ENCODE peak calls at places on chromosomes 12 and 14, in four cellular contexts. L is HCT116, P is RWPE2, A is neural crest cell. F is an unnamed sample.

GRCh38 chr12:106245767-106246166 is 2.1 kb downstream of the CKAP4 start:
- DNase-seq in A (no peak), L (peak), P (no peak), F (peak)

GRCh38 chr14:103561381-103562134 is 899 bp downstream of the BAG5 start:
- DNase-seq in L (no peak), P (no peak), A (no peak), F (no peak)

GRCh38 chr14:99427632-99428315 is 52.9 kb downstream of the SETD3 start:
- DNase-seq in P (no peak), A (no peak), L (no peak), F (no peak)

GRCh38 chr14:87181288-87181687 is 811.7 kb downstream of the GALC start:
- DNase-seq in L (no peak), A (no peak), P (no peak), F (no peak)

GRCh38 chr12:97556201-97556824 is 93.7 kb downstream of the RMST start:
- DNase-seq in A (no peak), L (no peak), P (no peak), F (no peak)

GRCh38 chr12:127731657-127732056 is 535.3 kb upstream of the TMEM132C start:
- DNase-seq in L (no peak), P (no peak), A (no peak), F (no peak)

GRCh38 chr12:57754411-57755193 is at the start of gene MARCHF9:
- DNase-seq in A (no peak), P (peak), L (no peak), F (no peak)

GRCh38 chr14:90539496-90539775 is 142.6 kb downstream of the CALM1 start:
- DNase-seq in P (peak), A (no peak), L (no peak), F (no peak)

GRCh38 chr12:103928736-103929050 is 1.5 kb upstream of the HSP90B1 start:
- DNase-seq in P (no peak), L (no peak), A (no peak), F (no peak)

GRCh38 chr14:38309522-38310262 is 53.8 kb upstream of the CLEC14A start:
- DNase-seq in A (no peak), L (no peak), P (no peak), F (no peak)

GRCh38 chr12:51424094-51424661 is 453 bp upstream of the SLC4A8 start:
- DNase-seq in L (no peak), A (no peak), P (no peak), F (no peak)

GRCh38 chr14:98444077-98444476 is 827.9 kb downstream of the BCL11B start:
- DNase-seq in L (no peak), A (no peak), P (no peak), F (no peak)

GRCh38 chr14:100725587-100726387 is 905 bp upstream of the DLK1 start:
- DNase-seq in A (no peak), P (no peak), L (no peak), F (no peak)

GRCh38 chr14:21874167-21874566 is 200.5 kb upstream of the OR4E1 start:
- DNase-seq in P (no peak), A (no peak), L (no peak), F (no peak)

GRCh38 chr12:6461401-6462233 is 8.9 kb downstream of the VAMP1 start:
- DNase-seq in A (no peak), P (no peak), L (no peak), F (no peak)

GRCh38 chr12:57657744-57658143 is 24.7 kb upstream of the B4GALNT1 start:
- DNase-seq in L (no peak), P (no peak), A (no peak), F (no peak)

F was measured in A549.